ENCODE peak calls at places on chromosomes 4 and X, in four cellular contexts. P, R, U and W are unnamed samples.

GRCh38 chr4:17654701-17655100 is 40.3 kb downstream of the MED28 start:
- DNase-seq in R (no peak), U (no peak), P (no peak), W (no peak)

GRCh38 chrX:124212622-124213021 is 119.8 kb upstream of the TEX13D start:
- DNase-seq in U (no peak), P (peak; percentile 43), R (no peak), W (no peak)

GRCh38 chr4:173001571-173001970 is 167.0 kb upstream of the GALNT7 start:
- DNase-seq in P (no peak), U (no peak), R (no peak), W (no peak)

GRCh38 chr4:23906839-23907238 is 17.0 kb upstream of the PPARGC1A start:
- DNase-seq in U (no peak), R (no peak), P (no peak), W (no peak)

GRCh38 chr4:113407409-113407808 is 354.1 kb downstream of the CAMK2D start:
- DNase-seq in R (no peak), P (no peak), U (no peak), W (no peak)

GRCh38 chr4:178976861-178977260 is 1534.6 kb upstream of the AGA start:
- DNase-seq in R (no peak), U (no peak), P (no peak), W (no peak)

GRCh38 chrX:11265352-11265751 is 27.9 kb upstream of the AMELX start:
- DNase-seq in R (no peak), U (no peak), P (no peak), W (no peak)

GRCh38 chrX:111823068-111823467 is 52.9 kb upstream of the TRPC5OS start:
- DNase-seq in U (peak; percentile 2), R (no peak), P (no peak), W (no peak)

GRCh38 chr4:5921074-5921473 is 28.2 kb upstream of the CRMP1 start:
- DNase-seq in U (no peak), P (no peak), R (no peak), W (no peak)

GRCh38 chrX:38249965-38250364 is 29.3 kb upstream of the SRPX start:
- DNase-seq in U (peak; percentile 10), P (no peak), R (no peak), W (no peak)

GRCh38 chr4:38842998-38843397 is 13.6 kb downstream of the TLR6 start:
- DNase-seq in P (no peak), U (no peak), R (no peak), W (no peak)

GRCh38 chr4:123381996-123382395 is 14.6 kb upstream of the SPRY1 start:
- DNase-seq in P (no peak), U (no peak), R (no peak), W (no peak)

GRCh38 chrX:15173411-15173810 is 96.5 kb downstream of the ASB9 start:
- DNase-seq in R (no peak), P (no peak), U (no peak), W (no peak)